ENCODE peak calls at places on chromosome 14, in seven cellular contexts. One of them, this sample, is unnamed.

GRCh38 chr14:22314183-22314820 is 274.7 kb downstream of the DAD1 start:
- DNase-seq in HCT116: peak
- DNase-seq in A549: peak
- DNase-seq in HL-60: no peak
- DNase-seq in HepG2: peak
- DNase-seq in GM23338: peak
- DNase-seq in K562: peak
- DNase-seq in this sample: peak

GRCh38 chr14:27995688-27996087 is 770.9 kb upstream of the FOXG1 start:
- DNase-seq in HCT116: no peak
- DNase-seq in A549: no peak
- DNase-seq in HL-60: no peak
- DNase-seq in HepG2: no peak
- DNase-seq in GM23338: peak
- DNase-seq in K562: no peak
- DNase-seq in this sample: no peak

GRCh38 chr14:50010752-50011151 is 105.6 kb downstream of the VCPKMT start:
- DNase-seq in HCT116: no peak
- DNase-seq in A549: no peak
- DNase-seq in HL-60: no peak
- DNase-seq in HepG2: no peak
- DNase-seq in GM23338: no peak
- DNase-seq in K562: no peak
- DNase-seq in this sample: no peak

GRCh38 chr14:76826122-76826521 is at the start of gene LRRC74A:
- DNase-seq in HCT116: no peak
- DNase-seq in A549: no peak
- DNase-seq in HL-60: no peak
- DNase-seq in HepG2: no peak
- DNase-seq in GM23338: no peak
- DNase-seq in K562: no peak
- DNase-seq in this sample: no peak

GRCh38 chr14:49641697-49642129 is 6.7 kb upstream of the DNAAF2 start:
- DNase-seq in HCT116: no peak
- DNase-seq in A549: no peak
- DNase-seq in HL-60: no peak
- DNase-seq in HepG2: peak
- DNase-seq in GM23338: peak
- DNase-seq in K562: no peak
- DNase-seq in this sample: no peak

GRCh38 chr14:99436247-99437180 is 44.1 kb downstream of the SETD3 start:
- DNase-seq in HCT116: no peak
- DNase-seq in A549: no peak
- DNase-seq in HL-60: no peak
- DNase-seq in HepG2: no peak
- DNase-seq in GM23338: no peak
- DNase-seq in K562: no peak
- DNase-seq in this sample: no peak

GRCh38 chr14:23439107-23439835 is 3.8 kb upstream of the MYH7 start:
- DNase-seq in HCT116: no peak
- DNase-seq in A549: no peak
- DNase-seq in HL-60: no peak
- DNase-seq in HepG2: no peak
- DNase-seq in GM23338: no peak
- DNase-seq in K562: no peak
- DNase-seq in this sample: no peak

GRCh38 chr14:60153996-60154395 is 11.2 kb downstream of the DHRS7 start:
- DNase-seq in HCT116: no peak
- DNase-seq in A549: no peak
- DNase-seq in HL-60: no peak
- DNase-seq in HepG2: no peak
- DNase-seq in GM23338: no peak
- DNase-seq in K562: no peak
- DNase-seq in this sample: no peak

GRCh38 chr14:100673085-100673806 is 53.4 kb upstream of the DLK1 start:
- DNase-seq in HCT116: no peak
- DNase-seq in A549: no peak
- DNase-seq in HL-60: no peak
- DNase-seq in HepG2: peak
- DNase-seq in GM23338: peak
- DNase-seq in K562: no peak
- DNase-seq in this sample: peak

GRCh38 chr14:61625171-61625570 is 70.1 kb upstream of the HIF1A start:
- DNase-seq in HCT116: no peak
- DNase-seq in A549: peak
- DNase-seq in HL-60: no peak
- DNase-seq in HepG2: peak
- DNase-seq in GM23338: no peak
- DNase-seq in K562: no peak
- DNase-seq in this sample: no peak

DNA sequence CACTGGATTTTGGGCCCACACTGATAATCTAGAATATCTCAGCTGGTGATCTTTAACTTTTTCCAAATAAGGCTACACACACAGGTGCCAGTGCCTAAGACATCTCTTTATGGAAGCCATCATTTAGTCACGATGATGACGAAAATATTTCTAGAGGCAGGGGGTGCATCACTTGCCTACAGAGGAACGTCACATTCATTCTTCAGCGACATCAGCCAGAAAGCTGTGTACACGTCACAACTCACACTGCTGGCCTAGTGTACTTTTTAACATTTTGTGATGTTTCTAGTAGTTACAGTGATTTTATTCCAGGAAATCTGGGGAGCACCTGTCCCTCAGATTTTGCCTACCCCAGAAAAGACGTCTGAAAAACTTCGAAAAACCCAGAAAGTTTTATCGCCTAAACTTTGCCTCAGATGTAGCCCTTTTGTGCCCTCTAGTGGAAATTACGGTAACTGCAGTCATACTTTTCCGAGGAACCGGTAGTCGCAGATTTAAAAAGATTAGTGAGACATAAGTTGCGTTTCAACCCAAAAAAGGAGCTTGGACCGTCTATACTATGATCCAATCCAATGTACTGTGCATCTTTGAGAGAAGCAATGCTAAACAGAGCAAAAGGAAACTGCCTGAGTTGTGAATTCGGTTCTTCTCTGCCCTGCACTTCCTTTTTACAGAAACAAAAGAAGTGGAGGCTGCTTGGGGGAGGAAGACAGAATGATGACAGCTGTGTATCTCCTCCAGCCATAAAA is 64.3 kb upstream of the STON2 start:
- DNase-seq in HCT116: peak
- DNase-seq in A549: peak
- DNase-seq in HL-60: peak
- DNase-seq in HepG2: peak
- DNase-seq in GM23338: peak
- DNase-seq in K562: peak
- DNase-seq in this sample: peak
- TF ChIP-seq REST in HCT116: no peak
- TF ChIP-seq REST in A549: no peak
- TF ChIP-seq REST in HL-60: peak
- TF ChIP-seq REST in HepG2: no peak
- TF ChIP-seq REST in GM23338: no peak
- TF ChIP-seq REST in K562: no peak
- TF ChIP-seq REST in this sample: no peak

DNA sequence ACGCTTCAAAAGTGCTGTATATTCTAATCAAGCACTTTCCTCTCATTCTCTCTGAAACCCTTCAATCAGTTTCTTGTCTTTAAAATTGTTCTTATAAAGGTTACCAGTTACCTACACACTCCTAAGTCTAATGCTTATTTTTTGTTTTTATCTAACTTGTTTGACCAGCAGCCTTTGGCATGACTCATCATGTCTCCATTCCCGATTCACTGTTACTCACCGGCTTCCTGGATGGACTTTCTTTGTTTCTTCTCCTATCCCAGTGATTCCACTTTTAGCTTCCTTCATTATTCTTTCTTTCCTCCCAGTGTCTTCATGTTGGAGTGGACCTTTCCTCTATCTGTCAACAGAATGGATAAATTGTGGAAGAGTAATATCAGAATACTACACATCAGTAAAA is 368.6 kb upstream of the CCDC196 start:
- DNase-seq in HCT116: peak
- DNase-seq in A549: peak
- DNase-seq in HL-60: no peak
- DNase-seq in HepG2: no peak
- DNase-seq in GM23338: no peak
- DNase-seq in K562: no peak
- DNase-seq in this sample: no peak
- TF ChIP-seq REST in HCT116: no peak
- TF ChIP-seq REST in A549: no peak
- TF ChIP-seq REST in HL-60: no peak
- TF ChIP-seq REST in HepG2: no peak
- TF ChIP-seq REST in GM23338: no peak
- TF ChIP-seq REST in K562: no peak
- TF ChIP-seq REST in this sample: no peak

GRCh38 chr14:103628684-103629502 is at the start of gene KLC1:
- DNase-seq in HCT116: peak
- DNase-seq in A549: peak
- DNase-seq in HL-60: peak
- DNase-seq in HepG2: no peak
- DNase-seq in GM23338: peak
- DNase-seq in K562: peak
- DNase-seq in this sample: peak

GRCh38 chr14:103627073-103628025 is 1.7 kb upstream of the KLC1 start:
- DNase-seq in HCT116: no peak
- DNase-seq in A549: no peak
- DNase-seq in HL-60: no peak
- DNase-seq in HepG2: no peak
- DNase-seq in GM23338: no peak
- DNase-seq in K562: no peak
- DNase-seq in this sample: no peak

GRCh38 chr14:103629503-103630121 is 601 bp downstream of the KLC1 start:
- DNase-seq in HCT116: no peak
- DNase-seq in A549: no peak
- DNase-seq in HL-60: no peak
- DNase-seq in HepG2: no peak
- DNase-seq in GM23338: peak
- DNase-seq in K562: no peak
- DNase-seq in this sample: peak

GRCh38 chr14:103626150-103626850 is 2.7 kb upstream of the KLC1 start:
- DNase-seq in HCT116: no peak
- DNase-seq in A549: no peak
- DNase-seq in HL-60: no peak
- DNase-seq in HepG2: peak
- DNase-seq in GM23338: no peak
- DNase-seq in K562: no peak
- DNase-seq in this sample: no peak

GRCh38 chr14:103628221-103628683 is 759 bp upstream of the KLC1 start:
- DNase-seq in HCT116: peak
- DNase-seq in A549: peak
- DNase-seq in HL-60: no peak
- DNase-seq in HepG2: no peak
- DNase-seq in GM23338: peak
- DNase-seq in K562: peak
- DNase-seq in this sample: peak
- TF ChIP-seq REST in HCT116: no peak
- TF ChIP-seq REST in A549: no peak
- TF ChIP-seq REST in HL-60: no peak
- TF ChIP-seq REST in HepG2: no peak
- TF ChIP-seq REST in GM23338: no peak
- TF ChIP-seq REST in K562: no peak
- TF ChIP-seq REST in this sample: no peak

GRCh38 chr14:68244272-68244975 is 424.8 kb downstream of the RAD51B start:
- DNase-seq in HCT116: no peak
- DNase-seq in A549: no peak
- DNase-seq in HL-60: no peak
- DNase-seq in HepG2: no peak
- DNase-seq in GM23338: no peak
- DNase-seq in K562: no peak
- DNase-seq in this sample: no peak
- TF ChIP-seq REST in HCT116: no peak
- TF ChIP-seq REST in A549: no peak
- TF ChIP-seq REST in HL-60: no peak
- TF ChIP-seq REST in HepG2: no peak
- TF ChIP-seq REST in GM23338: no peak
- TF ChIP-seq REST in K562: no peak
- TF ChIP-seq REST in this sample: no peak

GRCh38 chr14:89025581-89026236 is 201.3 kb downstream of the TTC8 start:
- DNase-seq in HCT116: no peak
- DNase-seq in A549: no peak
- DNase-seq in HL-60: no peak
- DNase-seq in HepG2: no peak
- DNase-seq in GM23338: no peak
- DNase-seq in K562: no peak
- DNase-seq in this sample: no peak
- TF ChIP-seq REST in HCT116: no peak
- TF ChIP-seq REST in A549: no peak
- TF ChIP-seq REST in HL-60: no peak
- TF ChIP-seq REST in HepG2: no peak
- TF ChIP-seq REST in GM23338: no peak
- TF ChIP-seq REST in K562: no peak
- TF ChIP-seq REST in this sample: no peak

GRCh38 chr14:97458302-97459137 is 661.3 kb downstream of the VRK1 start:
- DNase-seq in HCT116: no peak
- DNase-seq in A549: no peak
- DNase-seq in HL-60: no peak
- DNase-seq in HepG2: no peak
- DNase-seq in GM23338: peak
- DNase-seq in K562: no peak
- DNase-seq in this sample: peak

GRCh38 chr14:97459180-97459579 is 662.0 kb downstream of the VRK1 start:
- DNase-seq in HCT116: no peak
- DNase-seq in A549: no peak
- DNase-seq in HL-60: no peak
- DNase-seq in HepG2: no peak
- DNase-seq in GM23338: peak
- DNase-seq in K562: no peak
- DNase-seq in this sample: no peak

GRCh38 chr14:97453991-97454390 is 656.8 kb downstream of the VRK1 start:
- DNase-seq in HCT116: no peak
- DNase-seq in A549: no peak
- DNase-seq in HL-60: no peak
- DNase-seq in HepG2: no peak
- DNase-seq in GM23338: no peak
- DNase-seq in K562: no peak
- DNase-seq in this sample: no peak

GRCh38 chr14:97456497-97456896 is 659.3 kb downstream of the VRK1 start:
- DNase-seq in HCT116: no peak
- DNase-seq in A549: no peak
- DNase-seq in HL-60: no peak
- DNase-seq in HepG2: no peak
- DNase-seq in GM23338: no peak
- DNase-seq in K562: no peak
- DNase-seq in this sample: no peak

DNA sequence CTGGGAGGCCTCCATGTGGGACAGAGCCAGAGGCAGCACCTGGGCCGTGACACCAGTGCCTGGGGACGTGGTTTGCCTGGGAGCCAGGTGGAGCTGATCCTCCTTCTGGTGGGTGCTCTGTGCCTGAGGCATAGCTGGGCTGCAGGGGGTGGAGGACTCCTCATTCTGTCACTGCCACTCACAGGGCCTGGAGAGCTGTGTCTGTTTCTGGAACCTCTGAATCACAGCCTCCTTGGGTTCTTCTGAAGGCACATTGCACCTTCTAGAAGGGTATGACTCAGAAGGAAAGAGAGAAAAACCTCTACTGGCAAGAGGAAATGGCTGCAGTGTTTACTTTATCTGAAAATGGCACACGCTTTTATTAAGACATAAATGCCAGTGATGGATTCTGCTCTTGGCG is 659.8 kb downstream of the VRK1 start:
- DNase-seq in HCT116: no peak
- DNase-seq in A549: no peak
- DNase-seq in HL-60: no peak
- DNase-seq in HepG2: no peak
- DNase-seq in GM23338: no peak
- DNase-seq in K562: no peak
- DNase-seq in this sample: no peak
- TF ChIP-seq REST in HCT116: no peak
- TF ChIP-seq REST in A549: no peak
- TF ChIP-seq REST in HL-60: no peak
- TF ChIP-seq REST in HepG2: no peak
- TF ChIP-seq REST in GM23338: no peak
- TF ChIP-seq REST in K562: no peak
- TF ChIP-seq REST in this sample: no peak

This sample was measured in SK-N-SH.